ENCODE peak calls at places on chromosomes 12 and 14, in four cellular contexts. X is uterus, I is AG04450, K is hepatocyte. N is an unnamed sample.

GRCh38 chr12:123363743-123364531 is 710 bp downstream of the SBNO1 start:
- DNase-seq in X (peak; percentile 32), K (no peak), I (no peak), N (peak; percentile 31)

GRCh38 chr14:22849212-22849819 is 12.9 kb downstream of the MMP14 start:
- DNase-seq in X (peak; percentile 85), K (no peak), I (no peak), N (no peak)

GRCh38 chr14:30443368-30444007 is 115.5 kb upstream of the G2E3 start:
- DNase-seq in X (no peak), I (no peak), K (peak; percentile 58), N (no peak)

GRCh38 chr14:91219505-91220389 is 24.8 kb downstream of the GPR68 start:
- DNase-seq in I (no peak), K (no peak), X (no peak), N (peak; percentile 89)

GRCh38 chr12:123131291-123131831 is 19.5 kb downstream of the PITPNM2 start:
- DNase-seq in I (no peak), K (no peak), X (no peak), N (no peak)

GRCh38 chr14:51283402-51283825 is 43.4 kb downstream of the TMX1 start:
- DNase-seq in I (peak; percentile 83), X (no peak), K (peak; percentile 92), N (no peak)

GRCh38 chr12:44159870-44160269 is 324.0 kb downstream of the TMEM117 start:
- DNase-seq in K (no peak), X (no peak), I (no peak), N (no peak)

GRCh38 chr14:21258889-21259787 is 10.1 kb downstream of the HNRNPC start:
- DNase-seq in K (no peak), X (no peak), I (no peak), N (no peak)

GRCh38 chr12:65637774-65638173 is 186.5 kb upstream of the HMGA2 start:
- DNase-seq in X (no peak), I (no peak), K (no peak), N (no peak)

GRCh38 chr12:131134523-131135310 is 181.0 kb downstream of the ADGRD1 start:
- DNase-seq in K (no peak), X (no peak), I (no peak), N (no peak)

GRCh38 chr14:70784886-70785285 is 24.4 kb downstream of the MAP3K9 start:
- DNase-seq in X (no peak), I (no peak), K (no peak), N (no peak)

GRCh38 chr12:951166-951565 is 1.7 kb upstream of the RAD52 start:
- DNase-seq in K (peak; percentile 45), X (no peak), I (no peak), N (no peak)

GRCh38 chr14:76096257-76096656 is 55.5 kb upstream of the GPATCH2L start:
- DNase-seq in X (no peak), I (no peak), K (no peak), N (no peak)

GRCh38 chr12:118544569-118544968 is 168.2 kb downstream of the SUDS3 start:
- DNase-seq in X (no peak), K (no peak), I (no peak), N (no peak)

GRCh38 chr12:84070311-84070710 is 842.3 kb downstream of the SLC6A15 start:
- DNase-seq in K (no peak), X (peak; percentile 55), I (peak; percentile 77), N (no peak)

GRCh38 chr12:16726879-16727278 is 120.9 kb upstream of the LMO3 start:
- DNase-seq in I (no peak), K (no peak), X (no peak), N (no peak)

GRCh38 chr14:100905166-100905565 is 1.6 kb upstream of the RTL1 start:
- DNase-seq in X (no peak), K (no peak), I (no peak), N (no peak)

GRCh38 chr12:128609861-128610260 is 213.9 kb downstream of the SLC15A4 start:
- DNase-seq in X (no peak), I (no peak), K (no peak), N (no peak)

DNA sequence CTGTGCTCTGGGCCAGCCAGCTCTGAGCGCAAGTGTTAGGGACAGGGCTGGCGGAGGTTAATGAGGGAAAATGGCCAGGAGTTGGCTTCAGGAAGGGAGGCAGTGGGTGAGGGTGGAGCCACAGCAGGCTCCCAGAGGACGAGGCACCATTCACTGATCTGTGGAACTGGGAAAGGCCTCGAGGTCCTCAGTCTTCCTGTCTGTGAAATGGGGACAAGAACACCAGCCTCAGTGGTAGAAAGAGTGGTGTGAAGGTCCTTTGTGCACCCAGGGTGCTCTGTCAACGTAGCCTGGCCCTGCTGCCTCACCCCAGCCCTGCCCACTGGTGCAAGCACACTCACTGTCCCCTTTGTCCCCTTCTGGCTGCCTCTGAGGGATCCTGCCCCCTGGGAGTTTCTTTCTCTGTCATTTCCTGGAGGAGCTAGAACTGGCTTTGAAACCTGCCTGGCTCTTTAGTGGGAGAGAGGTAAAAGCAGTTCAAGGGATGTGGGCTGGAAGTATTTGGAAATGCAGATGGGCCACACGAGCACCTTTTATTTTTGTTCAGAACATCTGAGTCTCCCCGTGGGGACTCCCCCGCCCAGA is 25.0 kb downstream of the SYNDIG1L start:
- DNase-seq in X (no peak), K (no peak), I (no peak), N (no peak)
- H3K27ac ChIP-seq in X (no peak overlapping the region), K (no peak overlapping the region), I (no peak overlapping the region), N (no peak overlapping the region)

GRCh38 chr12:132593521-132593920 is 16.9 kb downstream of the LRCOL1 start:
- DNase-seq in X (no peak), I (no peak), K (no peak), N (no peak)
- H3K27me3 ChIP-seq in X (no peaks in the 10 kb centered on the region), I (peaks cover 15% of the 10 kb centered on the region), K (peaks cover 3% of the 10 kb centered on the region), N (no peaks in the 10 kb centered on the region)

GRCh38 chr12:108811411-108812185 is 45.8 kb downstream of the SSH1 start:
- DNase-seq in K (no peak), X (no peak), I (no peak), N (no peak)

GRCh38 chr12:108810636-108811035 is 46.7 kb downstream of the SSH1 start:
- DNase-seq in K (no peak), I (no peak), X (no peak), N (no peak)

GRCh38 chr12:108815369-108815768 is 42.0 kb downstream of the SSH1 start:
- DNase-seq in I (no peak), X (no peak), K (no peak), N (no peak)

GRCh38 chr12:108814462-108815211 is 42.7 kb downstream of the SSH1 start:
- DNase-seq in K (no peak), X (no peak), I (no peak), N (no peak)

GRCh38 chr12:108812324-108812723 is 45.1 kb downstream of the SSH1 start:
- DNase-seq in K (no peak), X (no peak), I (no peak), N (no peak)
- H3K27ac ChIP-seq in K (no peak overlapping the region), X (no peak overlapping the region), I (no peak overlapping the region), N (no peak overlapping the region)

GRCh38 chr12:52769354-52769753 is 7.8 kb downstream of the KRT76 start:
- DNase-seq in X (no peak), I (no peak), K (no peak), N (no peak)
- H3K27me3 ChIP-seq in X (no peaks in the 10 kb centered on the region), I (peaks cover 12% of the 10 kb centered on the region), K (peaks cover 20% of the 10 kb centered on the region), N (no peaks in the 10 kb centered on the region)

GRCh38 chr12:51322452-51322851 is 1.5 kb downstream of the BIN2 start:
- DNase-seq in I (no peak), K (no peak), X (no peak), N (no peak)

GRCh38 chr12:51324953-51325352 is 979 bp upstream of the BIN2 start:
- DNase-seq in K (no peak), I (no peak), X (no peak), N (no peak)

GRCh38 chr12:51321882-51322281 is 2.1 kb downstream of the BIN2 start:
- DNase-seq in I (no peak), X (no peak), K (no peak), N (no peak)

GRCh38 chr12:51323966-51324895 is at the start of gene BIN2:
- DNase-seq in I (no peak), K (no peak), X (peak; percentile 18), N (peak; percentile 42)

DNA sequence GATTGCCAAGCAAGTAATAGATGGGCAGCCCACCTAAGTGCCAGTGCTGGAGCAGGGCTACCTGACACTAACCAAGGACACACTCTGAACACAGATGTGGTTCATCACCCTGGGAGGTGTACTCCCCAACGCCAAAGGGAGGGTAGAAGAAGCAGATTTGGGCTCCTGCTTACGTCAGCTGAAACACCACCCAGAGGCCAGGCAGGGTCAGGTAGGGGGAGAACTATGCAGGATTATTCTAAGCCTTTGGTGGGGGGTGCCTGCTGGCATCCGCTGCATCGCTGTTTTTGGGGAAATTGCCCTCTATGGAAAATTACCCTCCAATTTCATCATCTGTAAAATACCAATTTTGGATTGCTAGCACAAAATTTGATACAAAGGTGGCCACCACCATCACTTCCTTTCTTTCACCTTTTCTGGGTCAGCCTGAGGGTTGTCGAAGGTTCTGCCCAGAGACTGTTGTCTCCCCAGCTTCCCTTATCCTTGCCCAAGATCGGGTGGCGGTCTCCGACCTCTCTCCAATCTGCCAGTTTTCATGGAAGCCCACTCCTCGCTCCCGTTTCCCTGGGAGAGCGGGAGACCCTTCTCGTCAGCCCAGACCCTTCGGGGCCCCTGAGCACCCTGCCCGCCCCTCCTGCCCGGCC is 535 bp downstream of the BIN2 start:
- DNase-seq in I (no peak), K (no peak), X (no peak), N (no peak)
- H3K27ac ChIP-seq in I (no peak overlapping the region), K (no peak overlapping the region), X (no peak overlapping the region), N (no peak overlapping the region)

N was measured in lung.